ENCODE peak calls at places on chromosomes 12 and 14, in eight cellular contexts. S is renal cortical epithelial cell; E is Karpas-422; B is T-cell; X is GM10248; Q is stimulated activated CD4-positive, alpha-beta T cell treated with anti-CD3 and anti-CD28 coated beads, Interleukin-15, amount 100 ng/mL, for 1 hour; P is activated CD4-positive, alpha-beta T cell treated with anti-CD3 and anti-CD28 coated beads, Interleukin-2, amount 50 U/mL, for 48 hours; O is omental fat pad. V is an unnamed sample.

GRCh38 chr12:68578765-68579164 is 31.9 kb upstream of the RAP1B start:
- DNase-seq in S (no peak), E (no peak), B (no peak), X (no peak), Q (no peak), P (no peak), O (no peak), V (no peak)

GRCh38 chr12:6925543-6926279 is 2.0 kb upstream of the ATN1 start:
- DNase-seq in S (peak), E (peak), B (no peak), X (no peak), Q (no peak), P (no peak), O (no peak), V (no peak)

GRCh38 chr14:96536807-96537206 is 34.6 kb downstream of the PAPOLA start:
- DNase-seq in S (no peak), E (no peak), B (no peak), X (no peak), Q (no peak), P (no peak), O (no peak), V (no peak)

GRCh38 chr12:114780746-114781399 is 96.9 kb upstream of the TBX3 start:
- DNase-seq in S (no peak), E (no peak), B (no peak), X (no peak), Q (no peak), P (no peak), O (no peak), V (peak)

GRCh38 chr14:74867673-74868072 is 8.3 kb downstream of the PROX2 start:
- DNase-seq in S (no peak), E (peak), B (no peak), X (no peak), Q (no peak), P (peak), O (no peak), V (no peak)

GRCh38 chr12:106154781-106155273 is 16.1 kb upstream of the NUAK1 start:
- DNase-seq in S (peak), E (no peak), B (no peak), X (no peak), Q (no peak), P (no peak), O (no peak), V (no peak)

GRCh38 chr12:56007892-56008471 is 10.9 kb downstream of the SUOX start:
- DNase-seq in S (no peak), E (no peak), B (no peak), X (no peak), Q (no peak), P (no peak), O (no peak), V (peak)

GRCh38 chr12:54230555-54230954 is 41.8 kb upstream of the SMUG1 start:
- DNase-seq in S (no peak), E (no peak), B (no peak), X (no peak), Q (no peak), P (no peak), O (no peak), V (no peak)

GRCh38 chr12:4603946-4604345 is 41.9 kb downstream of the DYRK4 start:
- DNase-seq in S (no peak), E (no peak), B (no peak), X (no peak), Q (no peak), P (no peak), O (no peak), V (no peak)